ENCODE peak calls at places on chromosome 1, in seven cellular contexts. D is tibial nerve, K is sigmoid colon, G is HepG2, F is H1, Z is upper lobe of left lung, V is esophagus muscularis mucosa. Q is an unnamed sample. For H3K4me1, the result is how much of the 10 kb centered on the place peaks cover.

GRCh38 chr1:17248781-17249180 is at the start of gene PADI3:
- DNase-seq in V (no peak), D (no peak), Z (no peak), K (no peak), F (no peak), G (no peak), Q (no peak)

GRCh38 chr1:32600034-32600433 is 50.3 kb downstream of the ZBTB8OS start:
- DNase-seq in K (no peak), Z (no peak), D (no peak), F (no peak), G (no peak), V (no peak), Q (no peak)

GRCh38 chr1:57061369-57061768 is 95.6 kb upstream of the C8B start:
- DNase-seq in D (no peak), V (no peak), F (no peak), G (peak), K (no peak), Z (no peak), Q (peak)

GRCh38 chr1:160665330-160666078 is 18.7 kb upstream of the SLAMF1 start:
- DNase-seq in K (no peak), D (peak), V (peak), Z (no peak), F (no peak), G (no peak), Q (peak)

GRCh38 chr1:116345830-116346229 is 27.2 kb upstream of the ATP1A1 start:
- DNase-seq in K (no peak), D (no peak), G (no peak), Z (no peak), F (no peak), V (no peak), Q (no peak)

GRCh38 chr1:180131510-180131909 is 23.2 kb upstream of the QSOX1 start:
- DNase-seq in F (no peak), D (no peak), G (peak), K (no peak), Z (no peak), V (no peak), Q (no peak)

GRCh38 chr1:10771789-10772188 is 24.7 kb downstream of the CASZ1 start:
- DNase-seq in K (no peak), Z (no peak), F (no peak), G (no peak), D (no peak), V (no peak), Q (no peak)

GRCh38 chr1:52592637-52593323 is 9.4 kb upstream of the GPX7 start:
- DNase-seq in Z (no peak), F (no peak), D (no peak), V (no peak), G (no peak), K (no peak), Q (no peak)

GRCh38 chr1:18592368-18592767 is 38.3 kb upstream of the PAX7 start:
- DNase-seq in V (no peak), D (no peak), F (no peak), K (no peak), Z (no peak), G (no peak), Q (no peak)

GRCh38 chr1:23478896-23479790 is 4.8 kb downstream of the ASAP3 start:
- DNase-seq in K (peak), F (no peak), Z (no peak), D (peak), V (no peak), G (peak), Q (peak)

GRCh38 chr1:173476197-173476663 is 905 bp upstream of the PRDX6 start:
- DNase-seq in G (no peak), K (no peak), D (no peak), Z (no peak), V (no peak), F (no peak), Q (no peak)

GRCh38 chr1:173477286-173478098 is at the start of gene PRDX6:
- DNase-seq in D (peak), Z (peak), G (peak), F (peak), V (peak), K (peak), Q (peak)

GRCh38 chr1:173478099-173478555 is 992 bp downstream of the PRDX6 start:
- DNase-seq in D (peak), F (no peak), K (peak), V (no peak), G (peak), Z (no peak), Q (peak)

GRCh38 chr1:173475564-173476196 is 1.5 kb upstream of the PRDX6 start:
- DNase-seq in G (peak), V (no peak), K (no peak), Z (no peak), F (no peak), D (no peak), Q (no peak)

DNA sequence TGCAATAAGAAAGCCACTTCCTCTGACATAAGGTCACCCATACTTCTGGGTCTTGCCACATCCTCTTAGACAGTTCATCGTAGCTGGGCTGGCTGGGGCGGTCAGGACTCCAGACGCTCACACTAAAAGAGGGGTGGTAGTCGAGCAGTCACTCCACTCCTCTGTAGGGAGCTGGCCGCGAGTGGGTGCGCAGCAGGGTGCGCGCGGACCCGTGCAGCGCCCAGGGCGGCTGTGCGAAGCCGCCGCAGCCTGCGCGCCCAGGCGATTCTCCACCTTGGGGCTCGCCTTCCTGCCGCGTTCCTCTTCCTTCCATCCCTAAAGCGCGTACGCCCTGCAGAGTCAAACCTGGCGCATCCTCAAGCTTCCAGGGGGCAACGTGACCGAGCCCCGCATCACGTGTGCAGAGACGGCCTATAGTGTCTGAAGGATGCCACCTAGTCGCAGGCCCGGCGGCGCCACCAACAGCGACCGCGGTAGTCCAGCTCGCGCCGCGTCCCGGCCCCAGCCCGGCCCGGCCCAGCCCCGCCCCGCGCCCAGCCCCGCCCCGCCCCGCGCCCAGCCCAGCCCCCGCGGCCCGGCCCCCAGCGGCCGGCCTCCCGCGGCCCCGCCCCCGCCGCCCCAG is 360 bp upstream of the PRDX6 start:
- DNase-seq in Z (peak), D (peak), F (peak), V (peak), G (peak), K (peak), Q (peak)
- TF ChIP-seq POLR2A in Z (peak), D (no peak), F (no peak), V (peak), G (peak), K (peak), Q (no peak)

DNA sequence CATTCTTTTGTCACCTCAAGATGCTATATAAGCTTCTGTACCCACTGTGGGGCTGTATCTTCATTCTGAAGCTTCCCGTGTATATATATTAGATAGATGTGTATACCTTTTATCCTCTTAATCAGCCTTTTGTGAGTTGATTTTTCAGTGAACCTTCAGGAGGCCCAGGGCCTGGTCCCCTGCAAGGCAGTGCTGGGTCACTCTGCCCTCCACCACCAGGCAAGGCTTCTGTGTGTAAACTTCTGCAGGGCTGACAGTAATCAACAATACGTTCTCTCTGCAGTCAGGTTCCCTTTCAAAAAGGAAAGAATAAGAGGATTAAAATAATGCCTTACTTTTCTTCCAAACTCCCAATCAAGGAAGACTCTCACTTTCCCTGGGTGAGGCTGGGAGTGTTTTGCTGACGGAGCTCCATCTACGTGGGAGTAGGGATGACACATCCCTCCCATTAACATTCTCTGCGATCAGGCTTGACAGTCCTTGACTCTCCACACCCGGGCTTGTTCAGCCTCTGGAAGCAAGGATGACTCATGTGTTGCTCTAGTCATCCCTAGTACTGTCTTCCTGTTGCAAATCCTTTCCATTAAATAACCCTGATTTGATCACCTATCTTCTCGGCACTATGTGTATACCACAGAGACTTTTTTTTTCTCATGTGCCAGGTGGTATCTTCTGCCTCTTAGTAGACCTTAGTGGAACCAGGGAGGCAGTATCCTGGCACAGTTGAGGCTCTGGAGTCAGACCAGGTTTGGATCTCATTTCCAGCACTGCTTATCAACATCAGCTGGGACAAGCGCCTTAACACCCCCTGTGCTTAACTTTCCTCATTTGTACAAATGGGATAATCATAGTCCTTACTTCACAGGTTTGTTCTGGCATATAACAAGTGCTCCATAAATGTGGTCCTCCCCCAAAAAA is 70.3 kb upstream of the KCNK1 start:
- DNase-seq in V (no peak), D (no peak), Z (no peak), K (no peak), G (peak), F (no peak), Q (no peak)
- H3K4me1 ChIP-seq in V (under half), D (under half), Z (under half), K (under half), G (under half), F (under half), Q (under half)

GRCh38 chr1:153783233-153784190 is 8.3 kb downstream of the SLC27A3 start:
- DNase-seq in F (peak), V (peak), G (peak), D (peak), K (peak), Z (peak), Q (peak)
- TF ChIP-seq EP300 in F (no peak), V (no peak), G (no peak), D (peak), K (peak), Z (no peak), Q (no peak)

DNA sequence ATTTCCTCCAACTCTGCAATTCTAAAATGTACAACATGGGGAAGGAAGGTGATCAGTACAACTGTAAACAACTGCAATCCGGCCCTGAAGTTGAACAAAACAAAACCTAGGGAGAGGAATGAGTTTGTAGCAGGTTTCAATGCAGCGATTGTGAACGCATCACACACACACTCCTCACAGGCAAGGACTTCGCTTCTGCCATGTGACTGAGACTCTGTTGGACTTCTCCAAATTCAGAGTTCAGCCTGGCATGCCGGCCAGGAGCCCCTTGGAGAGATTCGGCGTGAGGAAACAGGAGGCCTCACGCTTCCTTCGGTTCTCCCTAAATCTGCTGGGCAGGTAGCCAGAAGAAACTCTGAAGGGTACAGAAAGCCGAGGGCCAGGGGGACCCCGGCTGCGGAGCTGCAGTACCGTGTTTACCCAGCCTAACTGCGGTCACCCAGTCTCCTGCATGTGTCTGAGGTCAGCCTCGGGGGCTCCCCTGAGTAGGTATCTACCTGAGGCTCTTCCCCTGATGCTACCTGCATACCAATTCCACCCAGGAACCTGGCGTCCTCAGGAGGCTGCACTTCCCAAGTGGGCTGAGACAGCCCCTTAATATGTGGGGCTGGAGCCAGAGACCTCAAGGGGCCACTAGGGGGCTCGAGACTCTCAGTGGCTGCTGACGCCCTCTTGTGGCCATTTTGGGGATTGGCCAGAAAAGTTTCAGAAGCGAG is 2.9 kb upstream of the ANXA9 start:
- DNase-seq in D (peak), Z (no peak), F (peak), G (peak), V (peak), K (peak), Q (peak)
- TF ChIP-seq POLR2A in D (no peak), Z (no peak), F (no peak), G (peak), V (no peak), K (no peak), Q (no peak)

GRCh38 chr1:13756557-13757315 is 56.7 kb downstream of the PRDM2 start:
- DNase-seq in F (no peak), D (no peak), G (no peak), Z (no peak), K (no peak), V (no peak), Q (no peak)
- H3K4me1 ChIP-seq in F (under half), D (under half), G (under half), Z (half or more), K (half or more), V (half or more), Q (half or more)

GRCh38 chr1:154558610-154559495 is at the start of gene UBE2Q1:
- DNase-seq in Z (peak), D (peak), V (peak), K (peak), G (peak), F (peak), Q (peak)
- TF ChIP-seq EP300 in Z (peak), D (peak), V (no peak), K (peak), G (peak), F (no peak), Q (no peak)

GRCh38 chr1:30732277-30732996 is 9.1 kb upstream of the MATN1 start:
- DNase-seq in Z (no peak), K (no peak), D (no peak), G (no peak), V (no peak), F (no peak), Q (no peak)
- TF ChIP-seq POLR2A in Z (no peak), K (no peak), D (no peak), G (no peak), V (no peak), F (no peak), Q (no peak)

Q was measured in stomach.